ENCODE peak calls at places on chromosome 5, in four cellular contexts. U is H1, E is H9, Y is mesendoderm. G is an unnamed sample.

GRCh38 chr5:50786073-50786472 is 119.6 kb downstream of the PARP8 start:
- DNase-seq in U (no peak), Y (no peak), E (no peak), G (no peak)

GRCh38 chr5:674630-675011 is 18.5 kb downstream of the TPPP start:
- DNase-seq in U (no peak), E (peak; percentile 43), Y (peak; percentile 59), G (no peak)

GRCh38 chr5:166716856-166717492 is 1574.5 kb upstream of the WWC1 start:
- DNase-seq in E (no peak), U (no peak), Y (no peak), G (no peak)

GRCh38 chr5:172091956-172092732 is 85.7 kb upstream of the FBXW11 start:
- DNase-seq in E (peak; percentile 31), Y (no peak), U (no peak), G (no peak)

GRCh38 chr5:117681431-117681830 is 1106.8 kb upstream of the SEMA6A start:
- DNase-seq in U (no peak), E (no peak), Y (no peak), G (no peak)

GRCh38 chr5:76649140-76649539 is 25.9 kb upstream of the F2RL2 start:
- DNase-seq in Y (no peak), U (no peak), E (no peak), G (no peak)

GRCh38 chr5:135019314-135019713 is 14.7 kb downstream of the PITX1 start:
- DNase-seq in Y (no peak), E (no peak), U (no peak), G (no peak)

GRCh38 chr5:112787261-112787660 is 49.6 kb downstream of the APC start:
- DNase-seq in Y (no peak), U (no peak), E (no peak), G (peak; percentile 80)

GRCh38 chr5:91639744-91640143 is 256.6 kb upstream of the ARRDC3 start:
- DNase-seq in U (no peak), Y (no peak), E (no peak), G (no peak)

GRCh38 chr5:98880151-98880550 is 48.7 kb downstream of the CHD1 start:
- DNase-seq in U (no peak), Y (no peak), E (no peak), G (no peak)

GRCh38 chr5:151492729-151493128 is 45.3 kb downstream of the SLC36A1 start:
- DNase-seq in E (no peak), Y (peak; percentile 70), U (no peak), G (peak; percentile 87)

GRCh38 chr5:129110742-129111141 is 16.2 kb downstream of the ISOC1 start:
- DNase-seq in U (no peak), E (no peak), Y (no peak), G (peak; percentile 25)
- H3K56ac ChIP-seq in U (no peak overlapping the region), E (no peak overlapping the region), Y (no peak overlapping the region), G (no peak overlapping the region)

GRCh38 chr5:68433921-68434879 is 218.6 kb downstream of the PIK3R1 start:
- DNase-seq in U (peak; percentile 23), E (peak; percentile 37), Y (peak; percentile 71), G (peak; percentile 96)
- H3K79me1 ChIP-seq in U (no peaks in the 10 kb centered on the region), E (no peaks in the 10 kb centered on the region), Y (no peaks in the 10 kb centered on the region), G (no peaks in the 10 kb centered on the region)

DNA sequence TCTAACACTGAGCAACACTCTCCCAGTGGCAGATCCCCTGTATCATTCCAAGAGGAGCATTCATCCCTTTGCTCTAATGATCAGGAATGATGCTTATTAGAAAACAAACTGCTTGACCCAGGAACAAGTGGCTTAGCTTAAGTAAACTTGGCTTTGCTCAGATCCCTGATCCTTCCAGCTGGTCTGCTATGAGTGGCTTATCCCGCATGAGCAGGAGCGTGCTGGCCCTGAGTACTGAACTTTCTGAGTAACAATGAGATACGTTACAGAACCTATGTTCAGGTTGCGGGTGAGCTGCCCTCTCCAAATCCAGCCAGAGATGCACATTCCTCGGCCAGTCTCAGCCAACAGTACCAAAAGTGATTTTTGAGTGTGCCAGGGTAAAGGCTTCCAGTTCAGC is 29.7 kb downstream of the GABRP start:
- DNase-seq in E (no peak), U (no peak), Y (no peak), G (no peak)
- H3K56ac ChIP-seq in E (no peak overlapping the region), U (no peak overlapping the region), Y (no peak overlapping the region), G (no peak overlapping the region)

DNA sequence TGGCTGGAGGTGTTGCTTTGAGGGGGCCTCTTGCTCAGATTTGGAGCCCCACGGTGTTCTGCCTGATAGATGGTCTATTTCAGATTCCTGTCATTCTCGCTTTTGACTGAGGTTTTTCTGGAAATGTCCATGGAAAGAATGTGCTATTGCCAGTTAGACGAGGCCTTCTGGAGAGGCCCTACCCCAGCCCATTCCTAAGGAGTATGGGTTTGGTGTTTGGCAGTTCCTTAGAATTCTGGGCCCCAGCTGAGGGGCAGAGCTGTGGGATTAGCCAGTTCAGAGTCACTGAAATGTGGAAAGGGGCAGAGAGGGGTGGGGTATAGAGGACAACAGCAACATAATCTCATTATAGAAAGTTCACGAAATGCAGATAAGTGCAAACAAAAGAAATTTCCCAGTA is 50.5 kb downstream of the GALNT10 start:
- DNase-seq in Y (no peak), E (no peak), U (no peak), G (no peak)
- H3K79me1 ChIP-seq in Y (peaks cover 10% of the 10 kb centered on the region), E (no peaks in the 10 kb centered on the region), U (no peaks in the 10 kb centered on the region), G (peaks cover 77% of the 10 kb centered on the region)

G was measured in IMR-90.